ENCODE peak calls at places on chromosome X, in seven cellular contexts. I is DMS53; K is activated CD8-positive, alpha-beta memory T cell treated with anti-CD3 and anti-CD28 coated beads for 1 hour; L is fibroblast of mammary gland; T is occipital lobe; R is activated T-cell treated with anti-CD3 and anti-CD28 coated beads, Interleukin-2, amount 50 U/mL, for 4 hours; Y is H9. U is an unnamed sample.

GRCh38 chrX:85964744-85965143 is 82.6 kb downstream of the CHM start:
- DNase-seq in I (no peak), K (no peak), L (peak; percentile 34), T (no peak), R (no peak), Y (no peak), U (no peak)

GRCh38 chrX:25028726-25029125 is 13.0 kb upstream of the ARX start:
- DNase-seq in I (peak; percentile 11), K (no peak), L (peak; percentile 66), T (no peak), R (no peak), Y (no peak), U (no peak)

GRCh38 chrX:100076031-100076430 is 334.0 kb downstream of the PCDH19 start:
- DNase-seq in I (no peak), K (no peak), L (no peak), T (no peak), R (no peak), Y (no peak), U (no peak)

GRCh38 chrX:14963447-14964236 is 90.4 kb downstream of the MOSPD2 start:
- DNase-seq in I (no peak), K (no peak), L (peak; percentile 14), T (no peak), R (no peak), Y (no peak), U (no peak)

GRCh38 chrX:152259150-152259549 is 120.8 kb upstream of the MAGEA10 start:
- DNase-seq in I (no peak), K (no peak), L (no peak), T (no peak), R (no peak), Y (no peak), U (no peak)

GRCh38 chrX:151801980-151802379 is 67.4 kb downstream of the CNGA2 start:
- DNase-seq in I (peak; percentile 21), K (no peak), L (peak; percentile 7), T (no peak), R (no peak), Y (no peak), U (no peak)

GRCh38 chrX:11968470-11968869 is 169.8 kb upstream of the FRMPD4 start:
- DNase-seq in I (peak; percentile 70), K (no peak), L (no peak), T (no peak), R (no peak), Y (no peak), U (no peak)

GRCh38 chrX:48076343-48076742 is 4.9 kb upstream of the ZNF630 start:
- DNase-seq in I (peak; percentile 3), K (no peak), L (no peak), T (no peak), R (no peak), Y (no peak), U (no peak)

GRCh38 chrX:133415276-133416105 is at the start of gene GPC4:
- DNase-seq in I (peak; percentile 82), K (no peak), L (peak; percentile 52), T (peak; percentile 19), R (no peak), Y (peak; percentile 78), U (peak; percentile 88)

GRCh38 chrX:9465380-9466114 is 689 bp downstream of the TBL1X start:
- DNase-seq in I (peak; percentile 30), K (no peak), L (no peak), T (peak; percentile 1), R (peak; percentile 23), Y (no peak), U (peak; percentile 31)

GRCh38 chrX:125420809-125421208 is 101.1 kb downstream of the TEX13C start:
- DNase-seq in I (no peak), K (no peak), L (no peak), T (no peak), R (no peak), Y (no peak), U (no peak)

GRCh38 chrX:24314019-24314635 is at the start of gene SUPT20HL2:
- DNase-seq in I (no peak), K (no peak), L (no peak), T (no peak), R (no peak), Y (no peak), U (no peak)